ENCODE peak calls at places on chromosomes 16 and 17, in four cellular contexts. J is transverse colon, P is BE2C, Z is HFF-Myc. V is an unnamed sample.
A peak's percentile ranks its signal among the peaks of the same experiment; 100 is the strongest.

GRCh38 chr16:87331241-87331801 is 14.1 kb upstream of the C16orf95 start:
- DNase-seq in Z (no peak), P (no peak), J (no peak), V (no peak)

GRCh38 chr17:80372922-80373570 is 41.9 kb upstream of the ENDOV start:
- DNase-seq in Z (no peak), J (no peak), P (no peak), V (no peak)

GRCh38 chr16:86306811-86307517 is 203.4 kb upstream of the FOXF1 start:
- DNase-seq in Z (peak; percentile 66), P (no peak), J (no peak), V (peak; percentile 56)

GRCh38 chr17:65062168-65062915 is 5.8 kb upstream of the GNA13 start:
- DNase-seq in Z (no peak), J (peak; percentile 37), P (no peak), V (no peak)

GRCh38 chr16:57637424-57637823 is 9.0 kb downstream of the ADGRG1 start:
- DNase-seq in J (no peak), Z (no peak), P (no peak), V (no peak)

GRCh38 chr16:66248096-66248495 is 118.4 kb upstream of the CDH5 start:
- DNase-seq in P (peak; percentile 34), Z (no peak), J (peak; percentile 37), V (peak; percentile 67)

GRCh38 chr17:28661635-28662526 is at the start of the genes SDF2 and SUPT6H:
- DNase-seq in Z (no peak), J (peak; percentile 93), P (peak; percentile 85), V (peak; percentile 67)

GRCh38 chr16:82756283-82756599 is 129.5 kb downstream of the CDH13 start:
- DNase-seq in Z (no peak), P (no peak), J (no peak), V (peak; percentile 57)

GRCh38 chr16:66266436-66267286 is 99.8 kb upstream of the CDH5 start:
- DNase-seq in J (peak; percentile 27), P (no peak), Z (peak; percentile 95), V (peak; percentile 87)

GRCh38 chr16:11194913-11195312 is 61.1 kb downstream of the SOCS1 start:
- DNase-seq in J (no peak), P (no peak), Z (no peak), V (no peak)

GRCh38 chr17:60090412-60090811 is 11.7 kb upstream of the HEATR6 start:
- DNase-seq in Z (no peak), P (no peak), J (no peak), V (no peak)

GRCh38 chr17:2939714-2940351 is 123.6 kb downstream of the OR1D5 start:
- DNase-seq in J (peak; percentile 39), P (no peak), Z (no peak), V (no peak)

GRCh38 chr17:3870871-3871306 is 22.0 kb downstream of the CAMKK1 start:
- DNase-seq in J (peak; percentile 34), Z (no peak), P (no peak), V (peak; percentile 25)

GRCh38 chr16:12228607-12229499 is 252.3 kb downstream of the SNX29 start:
- DNase-seq in Z (peak; percentile 72), J (peak; percentile 80), P (peak; percentile 62), V (peak; percentile 39)

GRCh38 chr17:37500378-37500777 is 10.7 kb downstream of the DUSP14 start:
- DNase-seq in P (no peak), Z (no peak), J (no peak), V (no peak)

GRCh38 chr17:4772235-4772613 is 538 bp downstream of the TM4SF5 start:
- DNase-seq in Z (no peak), J (peak; percentile 74), P (no peak), V (no peak)

GRCh38 chr17:67800495-67800928 is 24.8 kb upstream of the BPTF start:
- DNase-seq in J (peak; percentile 85), P (peak; percentile 82), Z (peak; percentile 37), V (peak; percentile 40)

GRCh38 chr17:73586921-73587680 is 57.1 kb downstream of the SDK2 start:
- DNase-seq in Z (no peak), P (peak; percentile 90), J (no peak), V (no peak)

GRCh38 chr16:70163596-70163995 is 10.0 kb upstream of the CLEC18C start:
- DNase-seq in J (no peak), P (no peak), Z (no peak), V (no peak)

GRCh38 chr17:3582921-3583320 is 25.3 kb upstream of the TRPV3 start:
- DNase-seq in P (no peak), J (no peak), Z (no peak), V (no peak)

GRCh38 chr17:36128411-36128978 is 24.9 kb downstream of the CCL4 start:
- DNase-seq in P (no peak), Z (no peak), J (peak; percentile 69), V (no peak)

GRCh38 chr17:57557363-57557762 is 187.7 kb downstream of the CCDC182 start:
- DNase-seq in Z (no peak), P (no peak), J (no peak), V (no peak)

GRCh38 chr17:57553525-57553924 is 191.6 kb downstream of the CCDC182 start:
- DNase-seq in P (no peak), Z (no peak), J (no peak), V (peak; percentile 80)

GRCh38 chr17:57554826-57555635 is 190.1 kb downstream of the CCDC182 start:
- DNase-seq in P (peak; percentile 67), Z (no peak), J (no peak), V (no peak)

GRCh38 chr17:57553991-57554825 is 190.9 kb downstream of the CCDC182 start:
- DNase-seq in J (peak; percentile 20), Z (no peak), P (no peak), V (peak; percentile 42)

DNA sequence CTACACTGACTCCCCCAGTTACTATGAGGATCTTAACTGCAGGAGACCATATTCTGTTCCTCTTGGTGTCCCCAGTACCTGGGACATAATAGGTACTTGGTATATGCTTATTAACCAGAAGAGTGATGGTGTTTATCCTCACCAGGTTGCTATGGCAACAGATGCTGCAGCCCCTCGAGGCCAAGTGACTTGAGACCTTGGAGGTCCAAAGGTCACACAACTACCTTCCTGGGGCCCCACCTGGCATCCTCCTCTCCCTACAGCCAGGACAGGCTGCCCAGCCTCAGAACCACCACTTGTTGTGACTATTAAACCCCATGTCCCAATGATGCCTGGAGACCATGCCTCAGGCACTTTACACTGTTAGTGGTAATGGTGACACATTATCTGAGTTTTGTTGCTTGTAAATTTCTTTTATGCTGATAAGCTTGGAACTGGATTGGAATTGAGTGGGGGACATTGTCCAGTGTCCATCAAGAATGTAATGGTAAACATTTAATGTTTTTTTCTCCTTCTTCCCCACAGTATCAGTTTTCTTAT is 189.4 kb downstream of the CCDC182 start:
- DNase-seq in J (no peak), Z (no peak), P (no peak), V (no peak)
- H3K4me3 ChIP-seq in J (no peak overlapping the region), Z (no peak overlapping the region), P (no peak overlapping the region), V (no peak overlapping the region)

GRCh38 chr17:77528516-77529327 is 388.0 kb downstream of the SEC14L1 start:
- DNase-seq in P (peak; percentile 89), J (no peak), Z (no peak), V (no peak)
- H3K4me3 ChIP-seq in P (peak overlapping the region; percentile 62), J (no peak overlapping the region), Z (peak overlapping the region; percentile 39), V (peak overlapping the region; percentile 44)

DNA sequence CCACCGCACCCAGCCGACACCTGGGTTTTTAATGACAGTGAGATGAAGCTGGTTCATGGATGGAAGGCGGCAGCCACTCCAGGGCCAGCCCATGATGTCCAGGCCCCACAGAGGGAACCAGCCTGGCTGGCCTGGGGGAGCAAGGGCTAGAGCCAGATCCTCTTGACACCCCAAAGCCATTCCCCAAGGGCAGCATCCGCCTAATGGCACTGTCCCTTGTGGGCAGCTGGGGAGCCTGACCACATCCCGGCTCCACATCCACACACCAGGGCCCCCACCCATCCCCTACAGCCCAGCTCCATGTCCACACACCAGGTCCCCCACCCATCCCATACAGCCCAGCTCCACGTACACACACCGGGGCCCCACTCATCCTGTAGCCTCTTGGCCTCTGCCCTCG is 53.3 kb upstream of the ACSF3 start:
- DNase-seq in J (no peak), Z (no peak), P (peak; percentile 2), V (no peak)
- H3K4me3 ChIP-seq in J (no peak overlapping the region), Z (no peak overlapping the region), P (no peak overlapping the region), V (no peak overlapping the region)

DNA sequence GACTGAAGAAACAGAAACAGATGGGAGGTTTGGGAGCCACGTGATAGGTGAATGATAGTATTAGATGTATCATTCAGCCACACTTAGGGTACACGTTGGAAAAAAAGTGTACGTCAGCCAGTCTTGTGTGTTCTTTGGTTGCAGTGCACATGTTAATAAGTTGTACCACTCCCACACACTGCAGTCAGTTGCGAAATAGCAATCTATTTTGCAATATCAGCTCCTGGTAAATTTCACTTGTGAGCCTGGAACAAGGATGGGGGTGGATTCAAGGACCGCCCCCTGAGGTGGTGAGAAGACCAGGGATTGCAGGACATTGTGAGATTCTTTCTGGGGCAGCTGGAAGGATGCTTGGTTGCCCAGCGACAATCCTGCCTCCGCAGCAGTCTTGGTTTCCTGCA is 78.5 kb upstream of the ZFHX3 start:
- DNase-seq in J (no peak), P (no peak), Z (no peak), V (peak; percentile 61)
- H3K4me3 ChIP-seq in J (no peak overlapping the region), P (no peak overlapping the region), Z (no peak overlapping the region), V (no peak overlapping the region)